ENCODE peak calls at places on chromosomes 16 and 17, in ten cellular contexts. One of them, this sample, is unnamed.

GRCh38 chr17:39194089-39194984 is 3.1 kb downstream of the CACNB1 start:
- DNase-seq in DMS 273 treated with DMSO at 0.1 percent for 48 hours: no peak
- DNase-seq in globus pallidus: peak
- DNase-seq in mucosa of descending colon: peak
- DNase-seq in activated CD4-positive, alpha-beta memory T cell treated with anti-CD3 and anti-CD28 coated beads, Interleukin-2, amount 10 ng/mL, durations not matched to agents 7 days and 5 days: no peak
- DNase-seq in OCI-LY7: no peak
- DNase-seq in fibroblast of the conjunctiva: no peak
- DNase-seq in activated B cell treated with CpG ODN at 0.5 μM for 24 hours: no peak
- DNase-seq in T follicular helper cell: no peak
- DNase-seq in activated CD4-positive, CD25-positive, alpha-beta regulatory T cell: no peak
- DNase-seq in this sample: peak

GRCh38 chr17:31202968-31203367 is 94.1 kb downstream of the OMG start:
- DNase-seq in globus pallidus: no peak
- DNase-seq in activated B cell treated with CpG ODN at 0.5 μM for 24 hours: no peak
- DNase-seq in OCI-LY7: no peak
- DNase-seq in T follicular helper cell: no peak
- DNase-seq in activated CD4-positive, CD25-positive, alpha-beta regulatory T cell: no peak
- DNase-seq in activated CD4-positive, alpha-beta memory T cell treated with anti-CD3 and anti-CD28 coated beads, Interleukin-2, amount 10 ng/mL, durations not matched to agents 7 days and 5 days: no peak
- DNase-seq in fibroblast of the conjunctiva: no peak
- DNase-seq in DMS 273 treated with DMSO at 0.1 percent for 48 hours: no peak
- DNase-seq in mucosa of descending colon: no peak
- DNase-seq in this sample: no peak

GRCh38 chr16:12260647-12261262 is 284.2 kb downstream of the SNX29 start:
- DNase-seq in activated B cell treated with CpG ODN at 0.5 μM for 24 hours: no peak
- DNase-seq in activated CD4-positive, alpha-beta memory T cell treated with anti-CD3 and anti-CD28 coated beads, Interleukin-2, amount 10 ng/mL, durations not matched to agents 7 days and 5 days: no peak
- DNase-seq in fibroblast of the conjunctiva: no peak
- DNase-seq in globus pallidus: no peak
- DNase-seq in activated CD4-positive, CD25-positive, alpha-beta regulatory T cell: no peak
- DNase-seq in mucosa of descending colon: no peak
- DNase-seq in OCI-LY7: peak
- DNase-seq in DMS 273 treated with DMSO at 0.1 percent for 48 hours: no peak
- DNase-seq in T follicular helper cell: no peak
- DNase-seq in this sample: peak

GRCh38 chr17:17950806-17951205 is 21.4 kb downstream of the TOM1L2 start:
- DNase-seq in globus pallidus: no peak
- DNase-seq in DMS 273 treated with DMSO at 0.1 percent for 48 hours: no peak
- DNase-seq in fibroblast of the conjunctiva: no peak
- DNase-seq in activated CD4-positive, alpha-beta memory T cell treated with anti-CD3 and anti-CD28 coated beads, Interleukin-2, amount 10 ng/mL, durations not matched to agents 7 days and 5 days: no peak
- DNase-seq in mucosa of descending colon: no peak
- DNase-seq in T follicular helper cell: no peak
- DNase-seq in activated CD4-positive, CD25-positive, alpha-beta regulatory T cell: no peak
- DNase-seq in activated B cell treated with CpG ODN at 0.5 μM for 24 hours: no peak
- DNase-seq in OCI-LY7: no peak
- DNase-seq in this sample: no peak

GRCh38 chr17:37614391-37614790 is 5.2 kb upstream of the SYNRG start:
- DNase-seq in globus pallidus: no peak
- DNase-seq in OCI-LY7: no peak
- DNase-seq in mucosa of descending colon: no peak
- DNase-seq in activated B cell treated with CpG ODN at 0.5 μM for 24 hours: no peak
- DNase-seq in activated CD4-positive, CD25-positive, alpha-beta regulatory T cell: no peak
- DNase-seq in DMS 273 treated with DMSO at 0.1 percent for 48 hours: no peak
- DNase-seq in T follicular helper cell: no peak
- DNase-seq in activated CD4-positive, alpha-beta memory T cell treated with anti-CD3 and anti-CD28 coated beads, Interleukin-2, amount 10 ng/mL, durations not matched to agents 7 days and 5 days: no peak
- DNase-seq in fibroblast of the conjunctiva: peak
- DNase-seq in this sample: no peak

GRCh38 chr17:51258756-51259573 is 884 bp downstream of the MBTD1 start:
- DNase-seq in activated CD4-positive, CD25-positive, alpha-beta regulatory T cell: no peak
- DNase-seq in mucosa of descending colon: peak
- DNase-seq in activated B cell treated with CpG ODN at 0.5 μM for 24 hours: no peak
- DNase-seq in OCI-LY7: peak
- DNase-seq in fibroblast of the conjunctiva: no peak
- DNase-seq in T follicular helper cell: no peak
- DNase-seq in DMS 273 treated with DMSO at 0.1 percent for 48 hours: peak
- DNase-seq in globus pallidus: peak
- DNase-seq in activated CD4-positive, alpha-beta memory T cell treated with anti-CD3 and anti-CD28 coated beads, Interleukin-2, amount 10 ng/mL, durations not matched to agents 7 days and 5 days: peak
- DNase-seq in this sample: no peak

GRCh38 chr17:7045492-7046126 is 1.7 kb upstream of the SLC16A11 start:
- DNase-seq in activated CD4-positive, alpha-beta memory T cell treated with anti-CD3 and anti-CD28 coated beads, Interleukin-2, amount 10 ng/mL, durations not matched to agents 7 days and 5 days: peak
- DNase-seq in fibroblast of the conjunctiva: peak
- DNase-seq in T follicular helper cell: peak
- DNase-seq in activated B cell treated with CpG ODN at 0.5 μM for 24 hours: no peak
- DNase-seq in globus pallidus: peak
- DNase-seq in OCI-LY7: peak
- DNase-seq in activated CD4-positive, CD25-positive, alpha-beta regulatory T cell: no peak
- DNase-seq in DMS 273 treated with DMSO at 0.1 percent for 48 hours: no peak
- DNase-seq in mucosa of descending colon: no peak
- DNase-seq in this sample: no peak

GRCh38 chr16:22898874-22899348 is 84.9 kb downstream of the HS3ST2 start:
- DNase-seq in T follicular helper cell: peak
- DNase-seq in DMS 273 treated with DMSO at 0.1 percent for 48 hours: peak
- DNase-seq in mucosa of descending colon: no peak
- DNase-seq in globus pallidus: peak
- DNase-seq in activated B cell treated with CpG ODN at 0.5 μM for 24 hours: no peak
- DNase-seq in fibroblast of the conjunctiva: peak
- DNase-seq in activated CD4-positive, CD25-positive, alpha-beta regulatory T cell: no peak
- DNase-seq in activated CD4-positive, alpha-beta memory T cell treated with anti-CD3 and anti-CD28 coated beads, Interleukin-2, amount 10 ng/mL, durations not matched to agents 7 days and 5 days: peak
- DNase-seq in OCI-LY7: peak
- DNase-seq in this sample: peak

GRCh38 chr17:82178499-82179290 is 33.9 kb downstream of the CCDC57 start:
- DNase-seq in mucosa of descending colon: peak
- DNase-seq in DMS 273 treated with DMSO at 0.1 percent for 48 hours: no peak
- DNase-seq in T follicular helper cell: no peak
- DNase-seq in activated CD4-positive, CD25-positive, alpha-beta regulatory T cell: no peak
- DNase-seq in globus pallidus: no peak
- DNase-seq in activated CD4-positive, alpha-beta memory T cell treated with anti-CD3 and anti-CD28 coated beads, Interleukin-2, amount 10 ng/mL, durations not matched to agents 7 days and 5 days: no peak
- DNase-seq in OCI-LY7: no peak
- DNase-seq in activated B cell treated with CpG ODN at 0.5 μM for 24 hours: no peak
- DNase-seq in fibroblast of the conjunctiva: no peak
- DNase-seq in this sample: no peak

GRCh38 chr17:6599364-6599763 is 41.1 kb downstream of the KIAA0753 start:
- DNase-seq in activated CD4-positive, CD25-positive, alpha-beta regulatory T cell: no peak
- DNase-seq in activated CD4-positive, alpha-beta memory T cell treated with anti-CD3 and anti-CD28 coated beads, Interleukin-2, amount 10 ng/mL, durations not matched to agents 7 days and 5 days: no peak
- DNase-seq in activated B cell treated with CpG ODN at 0.5 μM for 24 hours: no peak
- DNase-seq in DMS 273 treated with DMSO at 0.1 percent for 48 hours: no peak
- DNase-seq in fibroblast of the conjunctiva: no peak
- DNase-seq in globus pallidus: peak
- DNase-seq in OCI-LY7: peak
- DNase-seq in T follicular helper cell: no peak
- DNase-seq in mucosa of descending colon: no peak
- DNase-seq in this sample: no peak

GRCh38 chr17:42642377-42642776 is 16.7 kb upstream of the TUBG2 start:
- DNase-seq in OCI-LY7: no peak
- DNase-seq in T follicular helper cell: no peak
- DNase-seq in globus pallidus: no peak
- DNase-seq in activated CD4-positive, alpha-beta memory T cell treated with anti-CD3 and anti-CD28 coated beads, Interleukin-2, amount 10 ng/mL, durations not matched to agents 7 days and 5 days: no peak
- DNase-seq in mucosa of descending colon: no peak
- DNase-seq in activated B cell treated with CpG ODN at 0.5 μM for 24 hours: no peak
- DNase-seq in DMS 273 treated with DMSO at 0.1 percent for 48 hours: no peak
- DNase-seq in activated CD4-positive, CD25-positive, alpha-beta regulatory T cell: no peak
- DNase-seq in fibroblast of the conjunctiva: no peak
- DNase-seq in this sample: no peak

GRCh38 chr17:81929253-81930141 is 2.0 kb upstream of the MAFG start:
- DNase-seq in activated CD4-positive, alpha-beta memory T cell treated with anti-CD3 and anti-CD28 coated beads, Interleukin-2, amount 10 ng/mL, durations not matched to agents 7 days and 5 days: no peak
- DNase-seq in DMS 273 treated with DMSO at 0.1 percent for 48 hours: no peak
- DNase-seq in T follicular helper cell: no peak
- DNase-seq in activated B cell treated with CpG ODN at 0.5 μM for 24 hours: no peak
- DNase-seq in fibroblast of the conjunctiva: no peak
- DNase-seq in activated CD4-positive, CD25-positive, alpha-beta regulatory T cell: no peak
- DNase-seq in mucosa of descending colon: peak
- DNase-seq in globus pallidus: no peak
- DNase-seq in OCI-LY7: no peak
- DNase-seq in this sample: no peak

GRCh38 chr16:50645858-50646257 is 35.3 kb downstream of the SNX20 start:
- DNase-seq in OCI-LY7: no peak
- DNase-seq in mucosa of descending colon: no peak
- DNase-seq in T follicular helper cell: no peak
- DNase-seq in activated B cell treated with CpG ODN at 0.5 μM for 24 hours: no peak
- DNase-seq in activated CD4-positive, alpha-beta memory T cell treated with anti-CD3 and anti-CD28 coated beads, Interleukin-2, amount 10 ng/mL, durations not matched to agents 7 days and 5 days: no peak
- DNase-seq in globus pallidus: no peak
- DNase-seq in fibroblast of the conjunctiva: no peak
- DNase-seq in DMS 273 treated with DMSO at 0.1 percent for 48 hours: no peak
- DNase-seq in activated CD4-positive, CD25-positive, alpha-beta regulatory T cell: no peak
- DNase-seq in this sample: no peak

GRCh38 chr16:31265329-31266245 is 5.8 kb downstream of the ITGAM start:
- DNase-seq in T follicular helper cell: no peak
- DNase-seq in globus pallidus: no peak
- DNase-seq in activated B cell treated with CpG ODN at 0.5 μM for 24 hours: peak
- DNase-seq in DMS 273 treated with DMSO at 0.1 percent for 48 hours: no peak
- DNase-seq in activated CD4-positive, alpha-beta memory T cell treated with anti-CD3 and anti-CD28 coated beads, Interleukin-2, amount 10 ng/mL, durations not matched to agents 7 days and 5 days: peak
- DNase-seq in OCI-LY7: no peak
- DNase-seq in fibroblast of the conjunctiva: no peak
- DNase-seq in mucosa of descending colon: peak
- DNase-seq in activated CD4-positive, CD25-positive, alpha-beta regulatory T cell: peak
- DNase-seq in this sample: no peak

GRCh38 chr17:73765824-73766563 is 121.7 kb upstream of the SDK2 start:
- DNase-seq in DMS 273 treated with DMSO at 0.1 percent for 48 hours: no peak
- DNase-seq in OCI-LY7: no peak
- DNase-seq in activated CD4-positive, alpha-beta memory T cell treated with anti-CD3 and anti-CD28 coated beads, Interleukin-2, amount 10 ng/mL, durations not matched to agents 7 days and 5 days: no peak
- DNase-seq in T follicular helper cell: no peak
- DNase-seq in activated B cell treated with CpG ODN at 0.5 μM for 24 hours: no peak
- DNase-seq in mucosa of descending colon: peak
- DNase-seq in globus pallidus: no peak
- DNase-seq in activated CD4-positive, CD25-positive, alpha-beta regulatory T cell: no peak
- DNase-seq in fibroblast of the conjunctiva: no peak
- DNase-seq in this sample: peak

GRCh38 chr17:5769936-5770335 is 185.6 kb upstream of the NLRP1 start:
- DNase-seq in globus pallidus: no peak
- DNase-seq in activated B cell treated with CpG ODN at 0.5 μM for 24 hours: no peak
- DNase-seq in activated CD4-positive, CD25-positive, alpha-beta regulatory T cell: no peak
- DNase-seq in mucosa of descending colon: no peak
- DNase-seq in OCI-LY7: no peak
- DNase-seq in fibroblast of the conjunctiva: no peak
- DNase-seq in DMS 273 treated with DMSO at 0.1 percent for 48 hours: no peak
- DNase-seq in activated CD4-positive, alpha-beta memory T cell treated with anti-CD3 and anti-CD28 coated beads, Interleukin-2, amount 10 ng/mL, durations not matched to agents 7 days and 5 days: no peak
- DNase-seq in T follicular helper cell: no peak
- DNase-seq in this sample: no peak

GRCh38 chr16:75219838-75220237 is 1.1 kb downstream of the CTRB1 start:
- DNase-seq in OCI-LY7: peak
- DNase-seq in activated CD4-positive, CD25-positive, alpha-beta regulatory T cell: no peak
- DNase-seq in activated CD4-positive, alpha-beta memory T cell treated with anti-CD3 and anti-CD28 coated beads, Interleukin-2, amount 10 ng/mL, durations not matched to agents 7 days and 5 days: peak
- DNase-seq in activated B cell treated with CpG ODN at 0.5 μM for 24 hours: no peak
- DNase-seq in T follicular helper cell: no peak
- DNase-seq in mucosa of descending colon: no peak
- DNase-seq in fibroblast of the conjunctiva: no peak
- DNase-seq in globus pallidus: no peak
- DNase-seq in DMS 273 treated with DMSO at 0.1 percent for 48 hours: no peak
- DNase-seq in this sample: no peak

GRCh38 chr17:78735832-78736525 is 46.1 kb downstream of the CYTH1 start:
- DNase-seq in fibroblast of the conjunctiva: no peak
- DNase-seq in OCI-LY7: peak
- DNase-seq in activated B cell treated with CpG ODN at 0.5 μM for 24 hours: no peak
- DNase-seq in globus pallidus: no peak
- DNase-seq in mucosa of descending colon: no peak
- DNase-seq in activated CD4-positive, alpha-beta memory T cell treated with anti-CD3 and anti-CD28 coated beads, Interleukin-2, amount 10 ng/mL, durations not matched to agents 7 days and 5 days: no peak
- DNase-seq in T follicular helper cell: no peak
- DNase-seq in activated CD4-positive, CD25-positive, alpha-beta regulatory T cell: no peak
- DNase-seq in DMS 273 treated with DMSO at 0.1 percent for 48 hours: no peak
- DNase-seq in this sample: no peak

GRCh38 chr17:50487213-50488096 is 8.8 kb downstream of the RSAD1 start:
- DNase-seq in activated CD4-positive, CD25-positive, alpha-beta regulatory T cell: no peak
- DNase-seq in DMS 273 treated with DMSO at 0.1 percent for 48 hours: no peak
- DNase-seq in OCI-LY7: no peak
- DNase-seq in fibroblast of the conjunctiva: no peak
- DNase-seq in activated CD4-positive, alpha-beta memory T cell treated with anti-CD3 and anti-CD28 coated beads, Interleukin-2, amount 10 ng/mL, durations not matched to agents 7 days and 5 days: no peak
- DNase-seq in globus pallidus: no peak
- DNase-seq in T follicular helper cell: no peak
- DNase-seq in mucosa of descending colon: peak
- DNase-seq in activated B cell treated with CpG ODN at 0.5 μM for 24 hours: no peak
- DNase-seq in this sample: no peak

GRCh38 chr17:81083125-81083765 is 48.3 kb downstream of the BAIAP2 start:
- DNase-seq in mucosa of descending colon: no peak
- DNase-seq in activated CD4-positive, alpha-beta memory T cell treated with anti-CD3 and anti-CD28 coated beads, Interleukin-2, amount 10 ng/mL, durations not matched to agents 7 days and 5 days: no peak
- DNase-seq in globus pallidus: no peak
- DNase-seq in OCI-LY7: no peak
- DNase-seq in activated CD4-positive, CD25-positive, alpha-beta regulatory T cell: no peak
- DNase-seq in activated B cell treated with CpG ODN at 0.5 μM for 24 hours: no peak
- DNase-seq in T follicular helper cell: no peak
- DNase-seq in DMS 273 treated with DMSO at 0.1 percent for 48 hours: no peak
- DNase-seq in fibroblast of the conjunctiva: no peak
- DNase-seq in this sample: peak

GRCh38 chr16:8851761-8852403 is 16.9 kb downstream of the CARHSP1 start:
- DNase-seq in activated B cell treated with CpG ODN at 0.5 μM for 24 hours: no peak
- DNase-seq in activated CD4-positive, alpha-beta memory T cell treated with anti-CD3 and anti-CD28 coated beads, Interleukin-2, amount 10 ng/mL, durations not matched to agents 7 days and 5 days: no peak
- DNase-seq in T follicular helper cell: no peak
- DNase-seq in activated CD4-positive, CD25-positive, alpha-beta regulatory T cell: no peak
- DNase-seq in globus pallidus: no peak
- DNase-seq in OCI-LY7: no peak
- DNase-seq in DMS 273 treated with DMSO at 0.1 percent for 48 hours: no peak
- DNase-seq in fibroblast of the conjunctiva: no peak
- DNase-seq in mucosa of descending colon: peak
- DNase-seq in this sample: no peak

GRCh38 chr17:8807070-8807550 is 7.9 kb upstream of the MFSD6L start:
- DNase-seq in OCI-LY7: peak
- DNase-seq in activated B cell treated with CpG ODN at 0.5 μM for 24 hours: peak
- DNase-seq in activated CD4-positive, CD25-positive, alpha-beta regulatory T cell: no peak
- DNase-seq in activated CD4-positive, alpha-beta memory T cell treated with anti-CD3 and anti-CD28 coated beads, Interleukin-2, amount 10 ng/mL, durations not matched to agents 7 days and 5 days: peak
- DNase-seq in fibroblast of the conjunctiva: no peak
- DNase-seq in mucosa of descending colon: no peak
- DNase-seq in DMS 273 treated with DMSO at 0.1 percent for 48 hours: no peak
- DNase-seq in T follicular helper cell: no peak
- DNase-seq in globus pallidus: no peak
- DNase-seq in this sample: no peak

GRCh38 chr16:10895053-10895946 is 18.3 kb downstream of the CIITA start:
- DNase-seq in DMS 273 treated with DMSO at 0.1 percent for 48 hours: no peak
- DNase-seq in globus pallidus: no peak
- DNase-seq in activated CD4-positive, CD25-positive, alpha-beta regulatory T cell: no peak
- DNase-seq in OCI-LY7: peak
- DNase-seq in activated B cell treated with CpG ODN at 0.5 μM for 24 hours: peak
- DNase-seq in activated CD4-positive, alpha-beta memory T cell treated with anti-CD3 and anti-CD28 coated beads, Interleukin-2, amount 10 ng/mL, durations not matched to agents 7 days and 5 days: peak
- DNase-seq in mucosa of descending colon: no peak
- DNase-seq in fibroblast of the conjunctiva: no peak
- DNase-seq in T follicular helper cell: no peak
- DNase-seq in this sample: peak

This sample was measured in left ventricle myocardium superior.